ENCODE peak calls at places on chromosome 17, in ten cellular contexts. T, M, E, O, F, X, U, H, V and P are unnamed samples.

GRCh38 chr17:17114592-17115225 is 72.5 kb downstream of the MPRIP start:
- DNase-seq in F (no peak), T (no peak), X (no peak), V (no peak), M (no peak), E (no peak), H (peak; percentile 16), U (no peak), O (peak; percentile 16), P (no peak)

GRCh38 chr17:74241434-74241833 is 28.1 kb downstream of the TTYH2 start:
- DNase-seq in O (peak; percentile 20), X (peak; percentile 73), H (no peak), F (no peak), M (no peak), U (no peak), V (no peak), T (no peak), E (no peak), P (no peak)

GRCh38 chr17:4130715-4131114 is 12.1 kb downstream of the ZZEF1 start:
- DNase-seq in X (no peak), T (no peak), V (no peak), F (no peak), H (no peak), M (no peak), U (peak; percentile 61), O (peak; percentile 76), E (no peak), P (peak; percentile 50)

GRCh38 chr17:17140590-17140980 is 65.5 kb downstream of the PLD6 start:
- DNase-seq in M (peak; percentile 70), H (no peak), U (peak; percentile 59), V (no peak), O (peak; percentile 73), T (peak; percentile 66), X (no peak), F (peak; percentile 79), E (no peak), P (peak; percentile 40)

GRCh38 chr17:39461911-39462641 is 790 bp downstream of the CDK12 start:
- DNase-seq in U (no peak), M (peak; percentile 42), F (peak; percentile 23), V (no peak), O (peak; percentile 54), T (peak; percentile 89), H (no peak), E (peak; percentile 36), X (no peak), P (peak; percentile 53)

GRCh38 chr17:73139296-73139695 is 25.5 kb upstream of the SSTR2 start:
- DNase-seq in M (no peak), H (no peak), F (no peak), O (no peak), X (no peak), V (no peak), E (no peak), T (no peak), U (no peak), P (no peak)

GRCh38 chr17:17039911-17040310 is 2.3 kb upstream of the MPRIP start:
- DNase-seq in T (no peak), M (no peak), H (no peak), O (no peak), U (no peak), X (peak; percentile 25), F (no peak), V (no peak), E (no peak), P (no peak)

GRCh38 chr17:10316986-10317834 is 55.6 kb downstream of the MYH13 start:
- DNase-seq in O (peak; percentile 85), X (peak; percentile 84), U (peak; percentile 32), M (no peak), T (peak; percentile 94), F (no peak), H (peak; percentile 75), V (no peak), E (peak; percentile 59), P (peak; percentile 54)

GRCh38 chr17:2214887-2215615 is 88.5 kb downstream of the SMG6 start:
- DNase-seq in O (peak; percentile 67), F (no peak), X (no peak), V (no peak), H (peak; percentile 78), T (no peak), E (no peak), M (no peak), U (peak; percentile 80), P (peak; percentile 86)

GRCh38 chr17:58005031-58005727 is 1.9 kb downstream of the SRSF1 start:
- DNase-seq in U (no peak), M (no peak), H (no peak), E (no peak), X (no peak), V (no peak), F (peak; percentile 19), O (no peak), T (no peak), P (no peak)
- TF ChIP-seq CTCF in U (no peak), M (peak; percentile 4), H (no peak), E (no peak), X (no peak), V (no peak), F (no peak), O (no peak), T (no peak), P (no peak)

DNA sequence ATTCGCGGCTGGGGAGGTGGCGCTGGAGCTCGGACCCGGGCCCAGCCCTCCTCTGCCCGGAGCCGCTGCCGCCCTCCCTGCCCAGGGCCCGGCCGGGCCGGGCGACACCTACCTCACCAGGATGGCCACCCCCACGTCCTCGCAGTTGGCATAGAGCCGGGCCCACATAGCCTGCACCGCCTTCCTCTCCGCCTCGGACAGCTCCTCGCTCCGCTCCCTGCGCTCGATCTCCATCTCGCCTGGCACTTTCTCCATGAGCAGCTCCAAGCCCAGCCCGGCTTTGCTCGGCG is 276 bp downstream of the CYGB start:
- DNase-seq in U (peak; percentile 40), F (no peak), E (peak; percentile 56), H (peak; percentile 55), X (peak; percentile 77), T (no peak), O (no peak), M (no peak), V (no peak), P (peak; percentile 60)
- H3K4me3 ChIP-seq in U (peak overlapping the region; percentile 44), F (peak overlapping the region; percentile 28), E (no peak overlapping the region), H (peak overlapping the region; percentile 73), X (peak overlapping the region; percentile 53), T (no peak overlapping the region), O (peak overlapping the region; percentile 42), M (peak overlapping the region; percentile 30), V (peak overlapping the region; percentile 40), P (peak overlapping the region; percentile 72)

DNA sequence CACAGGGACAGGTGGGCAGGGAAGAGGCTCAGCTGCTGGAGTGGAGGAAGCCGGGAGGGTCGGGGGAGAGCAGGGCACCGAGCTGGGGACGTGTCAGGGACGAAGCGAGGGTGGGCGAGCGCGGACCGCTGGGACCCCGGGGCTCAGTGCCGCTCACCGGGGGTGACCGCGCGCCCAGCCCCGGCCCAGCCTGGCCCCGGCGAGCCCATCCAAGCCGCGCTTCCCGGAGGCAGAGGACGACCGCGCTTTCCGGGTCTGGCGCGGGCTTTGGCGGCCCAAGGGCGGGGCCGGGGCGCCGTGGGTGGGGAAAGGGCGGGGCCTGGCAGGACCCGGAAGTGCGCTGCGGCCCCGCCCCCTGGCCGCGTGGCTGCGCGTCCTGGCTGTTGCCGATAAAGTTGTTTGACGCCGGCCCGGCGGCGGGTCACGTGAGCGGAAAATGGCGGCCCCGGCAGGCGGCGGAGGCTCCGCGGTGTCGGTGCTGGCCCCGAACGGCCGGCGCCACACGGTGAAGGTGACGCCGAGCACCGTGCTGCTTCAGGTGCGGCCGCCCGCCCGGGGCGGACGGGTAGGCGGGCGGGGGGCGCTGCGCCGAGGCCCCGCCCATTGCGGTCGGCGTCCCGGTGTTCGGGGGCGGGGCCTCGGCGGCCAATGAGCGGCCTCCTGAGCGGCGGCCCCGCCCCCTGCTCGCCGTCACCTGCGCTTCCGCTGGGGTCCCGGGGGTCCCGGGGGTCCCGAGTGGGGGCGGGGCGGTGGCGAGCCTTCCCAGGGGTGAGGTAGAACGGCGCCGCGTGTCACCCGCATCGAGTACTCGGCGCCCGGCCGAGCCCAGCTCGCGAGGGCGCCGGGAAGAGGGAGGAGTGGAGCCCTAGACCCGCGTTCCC is at the start of gene ASPSCR1:
- DNase-seq in F (peak; percentile 84), M (peak; percentile 63), O (peak; percentile 89), U (peak; percentile 89), T (peak; percentile 97), E (peak; percentile 95), X (peak; percentile 96), V (peak; percentile 26), H (peak; percentile 91), P (peak; percentile 92)
- TF ChIP-seq CTCF in F (no peak), M (no peak), O (no peak), U (no peak), T (no peak), E (no peak), X (no peak), V (no peak), H (no peak), P (no peak)

DNA sequence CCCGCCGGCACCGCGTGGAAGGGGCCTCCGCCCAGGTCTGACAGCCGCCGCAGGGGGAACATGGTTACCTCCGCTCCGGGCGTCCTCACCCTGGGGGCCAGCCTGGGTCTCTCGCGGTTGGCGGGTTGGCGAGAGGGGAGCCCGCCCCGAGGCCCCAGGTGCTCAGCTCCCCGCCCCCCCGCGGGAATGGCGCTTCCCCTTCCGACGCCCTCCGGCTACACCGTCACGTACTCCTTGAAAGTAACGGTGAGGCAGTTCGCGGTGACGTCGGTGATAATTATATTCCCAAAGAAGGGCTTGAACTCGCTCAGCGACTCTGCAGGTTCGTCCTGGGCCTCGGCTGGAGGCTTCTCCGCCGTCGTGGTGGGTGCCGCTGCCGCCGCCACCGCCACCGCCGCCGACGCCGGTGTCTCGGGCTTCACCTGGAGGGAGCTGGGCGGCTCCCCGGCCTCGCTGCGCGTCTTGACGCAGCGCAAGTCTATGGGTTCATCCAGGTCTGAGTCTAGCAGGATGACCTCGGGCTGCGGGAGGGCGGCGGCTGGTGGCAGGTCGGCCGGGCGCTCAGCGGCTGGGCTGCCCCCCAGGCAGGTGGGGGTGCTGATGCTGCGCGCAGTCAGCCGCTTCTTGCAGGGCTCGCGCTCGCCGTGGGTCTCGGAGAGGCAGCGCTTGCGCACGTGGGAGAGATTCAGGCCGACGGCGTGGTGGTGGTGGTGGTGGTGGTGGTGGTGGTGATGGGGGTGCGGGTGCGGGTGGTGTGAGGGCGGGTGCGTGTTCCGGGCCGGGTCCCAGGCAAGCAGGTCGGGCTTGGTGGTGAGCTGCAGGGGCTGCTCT is 5.3 kb downstream of the CBX4 start:
- DNase-seq in E (no peak), V (no peak), T (peak; percentile 87), X (no peak), O (no peak), U (no peak), H (no peak), M (no peak), F (no peak), P (no peak)
- H3K4me3 ChIP-seq in E (no peak overlapping the region), V (no peak overlapping the region), T (no peak overlapping the region), X (no peak overlapping the region), O (no peak overlapping the region), U (no peak overlapping the region), H (peak overlapping the region; percentile 17), M (no peak overlapping the region), F (no peak overlapping the region), P (no peak overlapping the region)